ENCODE peak calls at places on chromosomes 16 and 17, in four cellular contexts. One of them, this sample, is unnamed.

GRCh38 chr16:30805056-30805369 is 18.0 kb upstream of the ZNF629 start:
- DNase-seq in effector CD4-positive, alpha-beta T cell: no peak
- DNase-seq in hypothalamus: no peak
- DNase-seq in NCI-H1417: no peak
- DNase-seq in this sample: no peak

GRCh38 chr17:1005361-1005946 is 8.5 kb downstream of the TIMM22 start:
- DNase-seq in NCI-H1417: no peak
- DNase-seq in hypothalamus: peak; percentile 73
- DNase-seq in effector CD4-positive, alpha-beta T cell: no peak
- DNase-seq in this sample: no peak

GRCh38 chr16:4909825-4910224 is 27.1 kb downstream of the PPL start:
- DNase-seq in effector CD4-positive, alpha-beta T cell: no peak
- DNase-seq in NCI-H1417: no peak
- DNase-seq in hypothalamus: no peak
- DNase-seq in this sample: no peak

GRCh38 chr17:36814958-36815357 is 122.3 kb upstream of the LHX1 start:
- DNase-seq in NCI-H1417: no peak
- DNase-seq in hypothalamus: no peak
- DNase-seq in effector CD4-positive, alpha-beta T cell: no peak
- DNase-seq in this sample: no peak

GRCh38 chr16:74982303-74982702 is 2.6 kb downstream of the WDR59 start:
- DNase-seq in hypothalamus: no peak
- DNase-seq in NCI-H1417: no peak
- DNase-seq in effector CD4-positive, alpha-beta T cell: no peak
- DNase-seq in this sample: no peak

GRCh38 chr17:75344664-75345063 is 55.4 kb upstream of the SLC25A19 start:
- DNase-seq in effector CD4-positive, alpha-beta T cell: peak; percentile 38
- DNase-seq in NCI-H1417: peak; percentile 20
- DNase-seq in hypothalamus: no peak
- DNase-seq in this sample: no peak

GRCh38 chr16:11251525-11252481 is 4.2 kb downstream of the SOCS1 start:
- DNase-seq in NCI-H1417: no peak
- DNase-seq in effector CD4-positive, alpha-beta T cell: peak; percentile 70
- DNase-seq in hypothalamus: no peak
- DNase-seq in this sample: no peak

GRCh38 chr17:43556292-43556691 is 10.2 kb upstream of the ETV4 start:
- DNase-seq in NCI-H1417: no peak
- DNase-seq in hypothalamus: no peak
- DNase-seq in effector CD4-positive, alpha-beta T cell: no peak
- DNase-seq in this sample: peak; percentile 84

GRCh38 chr16:69187387-69187890 is 475 bp downstream of the SNTB2 start:
- DNase-seq in effector CD4-positive, alpha-beta T cell: peak; percentile 12
- DNase-seq in hypothalamus: peak; percentile 26
- DNase-seq in NCI-H1417: peak; percentile 20
- DNase-seq in this sample: peak; percentile 77

GRCh38 chr17:68701046-68701445 is 99.9 kb upstream of the FAM20A start:
- DNase-seq in NCI-H1417: no peak
- DNase-seq in hypothalamus: no peak
- DNase-seq in effector CD4-positive, alpha-beta T cell: no peak
- DNase-seq in this sample: no peak

GRCh38 chr17:7379134-7379533 is 1.8 kb upstream of the TNK1 start:
- DNase-seq in NCI-H1417: no peak
- DNase-seq in effector CD4-positive, alpha-beta T cell: no peak
- DNase-seq in hypothalamus: no peak
- DNase-seq in this sample: no peak

GRCh38 chr16:25523183-25523582 is 168.6 kb upstream of the HS3ST4 start:
- DNase-seq in hypothalamus: no peak
- DNase-seq in effector CD4-positive, alpha-beta T cell: no peak
- DNase-seq in NCI-H1417: no peak
- DNase-seq in this sample: no peak

GRCh38 chr16:68113765-68114240 is 28.6 kb downstream of the NFATC3 start:
- DNase-seq in NCI-H1417: no peak
- DNase-seq in hypothalamus: no peak
- DNase-seq in effector CD4-positive, alpha-beta T cell: no peak
- DNase-seq in this sample: no peak

GRCh38 chr17:49180998-49181635 is 29.3 kb downstream of the GNGT2 start:
- DNase-seq in NCI-H1417: no peak
- DNase-seq in effector CD4-positive, alpha-beta T cell: no peak
- DNase-seq in hypothalamus: no peak
- DNase-seq in this sample: peak; percentile 85

GRCh38 chr17:64291268-64291851 is 28.3 kb upstream of the TEX2 start:
- DNase-seq in NCI-H1417: no peak
- DNase-seq in hypothalamus: no peak
- DNase-seq in effector CD4-positive, alpha-beta T cell: no peak
- DNase-seq in this sample: no peak